ENCODE peak calls at places on chromosomes 1 and 21, in ten cellular contexts. E, Q, Y, U, C, N, P, K, D and J are unnamed samples.

GRCh38 chr1:7769673-7770412 is 1.3 kb upstream of the VAMP3 start:
- DNase-seq in D (no peak), U (no peak), C (no peak), E (no peak), K (no peak), P (no peak), N (no peak), Y (no peak), Q (no peak), J (no peak)

GRCh38 chr1:224340711-224341384 is 10.9 kb upstream of the NVL start:
- DNase-seq in U (peak), N (no peak), E (peak), K (no peak), Y (peak), P (peak), D (no peak), C (no peak), Q (no peak), J (no peak)

GRCh38 chr1:162200096-162200847 is 130.8 kb downstream of the NOS1AP start:
- DNase-seq in C (no peak), U (no peak), P (no peak), D (no peak), K (no peak), Y (no peak), E (no peak), N (no peak), Q (no peak), J (no peak)

GRCh38 chr1:77948841-77949424 is 29.9 kb downstream of the FUBP1 start:
- DNase-seq in D (no peak), K (no peak), N (no peak), Q (no peak), E (no peak), P (no peak), Y (peak), C (peak), U (no peak), J (peak)

GRCh38 chr1:230681599-230681998 is 32.3 kb downstream of the AGT start:
- DNase-seq in D (no peak), C (peak), E (no peak), U (no peak), Y (peak), P (no peak), N (peak), K (no peak), Q (peak), J (peak)

GRCh38 chr21:45469273-45470086 is 64.5 kb downstream of the COL18A1 start:
- DNase-seq in Y (no peak), U (no peak), P (peak), K (no peak), Q (no peak), E (no peak), C (no peak), N (no peak), D (no peak), J (no peak)

GRCh38 chr1:228275154-228275434 is 67.2 kb downstream of the OBSCN start:
- DNase-seq in C (no peak), D (no peak), Y (no peak), K (no peak), E (no peak), U (no peak), N (no peak), P (no peak), Q (no peak), J (no peak)

GRCh38 chr1:46639547-46639946 is 22.9 kb upstream of the MOB3C start:
- DNase-seq in C (no peak), K (no peak), Y (no peak), N (no peak), E (no peak), Q (no peak), P (no peak), D (no peak), U (no peak), J (no peak)

GRCh38 chr21:38925923-38926322 is 120.2 kb downstream of the ETS2 start:
- DNase-seq in N (peak), P (peak), K (peak), C (peak), E (peak), Y (peak), D (peak), Q (peak), U (no peak), J (peak)

GRCh38 chr1:115107501-115108260 is 18.4 kb upstream of the TSPAN2 start:
- DNase-seq in Y (no peak), K (no peak), P (no peak), Q (no peak), E (no peak), C (no peak), U (no peak), N (peak), D (no peak), J (no peak)

GRCh38 chr1:92992066-92992465 is 30.8 kb upstream of the DIPK1A start:
- DNase-seq in P (no peak), N (no peak), U (no peak), Y (no peak), K (no peak), Q (no peak), E (no peak), D (no peak), C (no peak), J (no peak)

GRCh38 chr1:213131851-213132655 is 81.0 kb downstream of the RPS6KC1 start:
- DNase-seq in N (no peak), U (no peak), D (no peak), Y (peak), E (no peak), K (no peak), P (no peak), C (no peak), Q (no peak), J (no peak)

GRCh38 chr1:209900734-209901133 is 37.3 kb upstream of the SYT14 start:
- DNase-seq in C (peak), Q (no peak), E (no peak), K (no peak), U (no peak), P (no peak), N (peak), Y (peak), D (no peak), J (no peak)

GRCh38 chr1:204320413-204320812 is 39.3 kb downstream of the PLEKHA6 start:
- DNase-seq in Q (peak), P (no peak), C (peak), N (peak), K (no peak), E (no peak), Y (no peak), D (no peak), U (no peak), J (no peak)

GRCh38 chr1:31214316-31215082 is 25.2 kb downstream of the NKAIN1 start:
- DNase-seq in K (no peak), P (no peak), C (no peak), E (no peak), D (no peak), U (no peak), Q (no peak), N (no peak), Y (no peak), J (no peak)

GRCh38 chr1:31219489-31219888 is 20.2 kb downstream of the NKAIN1 start:
- DNase-seq in E (no peak), D (no peak), C (no peak), N (no peak), Q (no peak), P (no peak), U (no peak), K (no peak), Y (no peak), J (no peak)

GRCh38 chr1:31218705-31219104 is 21.0 kb downstream of the NKAIN1 start:
- DNase-seq in N (no peak), D (no peak), K (no peak), C (no peak), U (no peak), P (no peak), Y (no peak), E (no peak), Q (no peak), J (no peak)

GRCh38 chr1:31216016-31216415 is 23.7 kb downstream of the NKAIN1 start:
- DNase-seq in N (no peak), U (no peak), C (no peak), K (no peak), E (no peak), Q (no peak), Y (peak), P (peak), D (no peak), J (peak)

DNA sequence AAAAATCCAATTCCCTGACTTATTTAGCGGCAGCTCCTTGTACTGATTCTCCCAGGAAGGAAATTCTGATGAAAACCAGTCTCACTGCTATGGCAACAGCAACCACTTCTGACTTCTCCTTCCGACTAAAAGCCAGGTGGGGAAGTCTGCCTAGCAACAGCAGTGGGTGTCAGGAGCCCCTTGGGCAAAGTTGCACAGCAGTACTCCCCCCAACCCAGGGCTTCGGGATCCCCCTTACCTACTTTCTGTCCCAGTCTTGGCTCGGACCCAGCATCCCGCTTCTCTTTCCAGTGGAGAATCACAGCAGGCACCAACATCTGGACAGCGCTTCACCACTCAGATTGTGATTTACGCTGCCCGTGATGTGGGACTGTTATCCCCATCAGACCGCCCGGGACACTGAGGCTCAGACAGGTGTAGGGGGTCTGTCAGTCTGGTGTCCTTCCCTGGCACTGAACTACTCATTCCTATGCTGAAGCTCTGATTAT is 24.6 kb downstream of the NKAIN1 start:
- DNase-seq in Y (no peak), U (no peak), K (no peak), E (no peak), Q (no peak), D (no peak), N (no peak), C (no peak), P (no peak), J (no peak)
- H3K4me3 ChIP-seq in Y (no peak), U (no peak), K (no peak), E (no peak), Q (no peak), D (no peak), N (no peak), C (no peak), P (no peak), J (no peak)

DNA sequence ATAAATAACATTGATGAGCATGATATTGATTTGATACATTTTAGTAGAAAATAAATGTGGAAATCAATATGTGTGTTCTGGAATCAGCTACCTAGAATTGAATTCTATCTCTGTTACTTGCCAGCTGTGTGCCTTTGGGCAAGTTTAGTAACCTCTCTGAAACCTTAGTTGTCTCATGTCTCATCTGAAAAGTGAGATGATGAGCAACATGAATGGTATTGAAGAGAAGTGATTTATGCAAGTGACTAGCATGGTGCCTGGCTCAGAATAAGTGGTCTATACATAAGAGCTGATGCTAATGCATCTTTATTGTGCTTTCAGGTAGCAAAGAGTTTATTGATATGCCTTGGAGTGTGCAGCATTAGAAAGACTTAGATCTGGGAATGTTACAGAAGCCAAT is 383.3 kb downstream of the PRDM2 start:
- DNase-seq in P (no peak), Y (no peak), C (no peak), Q (no peak), N (no peak), U (no peak), K (no peak), D (no peak), E (no peak), J (no peak)
- TF ChIP-seq CTCF in P (no peak), Y (no peak), C (no peak), Q (no peak), N (no peak), U (no peak), K (no peak), D (no peak), E (no peak), J (no peak)

DNA sequence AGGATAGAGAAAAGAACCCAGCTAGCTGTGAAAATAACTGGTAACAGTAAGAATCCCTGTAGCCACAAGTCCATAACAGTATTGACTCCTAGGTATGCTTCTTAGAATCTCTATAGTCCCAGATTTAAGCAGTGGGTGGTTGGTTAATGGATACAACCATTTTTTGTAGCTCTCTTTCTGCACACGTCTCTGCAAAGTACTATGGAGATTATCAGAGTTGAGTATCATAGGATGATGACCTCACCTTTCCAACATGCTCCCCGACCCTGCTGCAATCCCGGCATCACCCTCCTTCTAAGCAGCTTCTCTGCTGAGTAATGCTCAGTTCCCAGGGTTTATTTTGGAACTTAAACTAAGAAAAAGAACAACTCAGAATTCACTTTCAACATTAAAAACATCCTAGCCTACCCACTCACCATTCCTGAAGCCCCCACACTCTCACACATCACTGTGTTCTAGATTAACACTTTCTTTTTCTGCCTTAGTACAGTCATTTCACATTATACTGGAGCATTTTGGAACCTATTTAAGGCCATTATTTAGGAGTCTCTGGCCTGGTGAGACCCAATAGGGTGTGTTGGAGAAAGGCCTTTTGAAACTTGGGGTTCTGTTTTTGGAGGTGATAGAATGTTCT is 2.7 kb downstream of the MLLT11 start:
- DNase-seq in D (no peak), K (no peak), Y (peak), Q (peak), N (no peak), P (no peak), U (no peak), E (no peak), C (peak), J (no peak)
- H3K4me3 ChIP-seq in D (peak), K (no peak), Y (peak), Q (no peak), N (no peak), P (no peak), U (no peak), E (no peak), C (peak), J (no peak)

GRCh38 chr21:25790122-25790951 is 55.6 kb downstream of the GABPA start:
- DNase-seq in Q (no peak), E (no peak), Y (peak), D (peak), N (peak), U (no peak), P (no peak), C (peak), K (no peak), J (peak)
- TF ChIP-seq CTCF in Q (peak), E (no peak), Y (peak), D (peak), N (peak), U (peak), P (peak), C (peak), K (no peak), J (peak)

DNA sequence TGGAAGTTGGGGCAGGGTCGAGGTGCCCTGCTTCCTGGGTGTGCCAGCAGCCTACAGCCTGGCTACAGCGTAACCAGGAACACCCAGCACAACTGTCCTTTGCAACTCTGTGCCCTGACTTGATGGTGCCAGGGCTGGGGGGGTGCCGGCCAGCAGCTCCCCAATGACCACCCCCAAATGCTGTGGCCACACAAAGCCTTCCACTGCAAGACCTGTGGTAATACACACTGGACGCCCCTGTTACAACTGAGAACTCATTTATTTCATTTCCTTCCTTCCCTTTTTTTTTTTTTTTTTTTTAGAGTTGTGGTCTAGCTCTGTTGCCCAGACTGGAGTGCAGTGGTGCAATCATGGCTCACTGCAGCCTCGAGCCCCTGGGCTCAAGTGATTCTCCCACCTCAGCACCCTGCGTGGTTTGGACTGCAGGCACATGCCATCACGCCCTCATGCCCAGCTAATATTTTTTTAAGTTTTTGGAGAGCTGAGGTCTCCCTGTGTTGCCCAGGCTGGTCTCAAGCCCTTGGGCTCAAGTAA is 25.2 kb downstream of the TP73 start:
- DNase-seq in D (no peak), U (no peak), P (no peak), C (no peak), Q (no peak), K (no peak), E (no peak), Y (no peak), N (no peak), J (no peak)
- H3K4me3 ChIP-seq in D (no peak), U (no peak), P (no peak), C (no peak), Q (no peak), K (no peak), E (no peak), Y (no peak), N (no peak), J (no peak)